ENCODE peak calls at places on chromosomes 13 and 19, in five cellular contexts. G, Z, H, J and K are unnamed samples. For H3K9me3, the result is how much of the 10 kb centered on the place peaks cover.

GRCh38 chr19:43444531-43445340 is 20.7 kb downstream of the LYPD3 start:
- DNase-seq in G (no peak), Z (no peak), H (no peak), J (no peak), K (no peak)

GRCh38 chr19:48400018-48400742 is 6.7 kb downstream of the GRIN2D start:
- DNase-seq in G (no peak), Z (peak), H (peak), J (peak), K (peak)

GRCh38 chr13:58991826-58992477 is 1171.8 kb downstream of the DIAPH3 start:
- DNase-seq in G (no peak), Z (no peak), H (no peak), J (no peak), K (no peak)

GRCh38 chr13:25249001-25249543 is 38.2 kb downstream of the MTMR6 start:
- DNase-seq in G (no peak), Z (no peak), H (no peak), J (no peak), K (no peak)

GRCh38 chr19:43839139-43839538 is 12.0 kb downstream of the ZNF283 start:
- DNase-seq in G (no peak), Z (no peak), H (no peak), J (no peak), K (no peak)

GRCh38 chr13:74153316-74153715 is 19.1 kb upstream of the KLF12 start:
- DNase-seq in G (no peak), Z (no peak), H (no peak), J (no peak), K (no peak)

GRCh38 chr13:86870388-86870966 is 800.7 kb upstream of the SLITRK5 start:
- DNase-seq in G (no peak), Z (no peak), H (no peak), J (peak), K (no peak)

GRCh38 chr19:7083076-7083956 is 13.8 kb downstream of the ZNF557 start:
- DNase-seq in G (no peak), Z (no peak), H (no peak), J (no peak), K (no peak)

GRCh38 chr13:66264976-66265375 is 965.2 kb downstream of the PCDH9 start:
- DNase-seq in G (no peak), Z (no peak), H (no peak), J (no peak), K (no peak)

GRCh38 chr13:70108276-70108845 is at the start of gene KLHL1:
- DNase-seq in G (no peak), Z (no peak), H (no peak), J (no peak), K (no peak)

GRCh38 chr19:50276370-50277063 is 52.7 kb downstream of the KCNC3 start:
- DNase-seq in G (no peak), Z (no peak), H (no peak), J (no peak), K (no peak)

GRCh38 chr13:91904597-91904996 is 506.2 kb downstream of the GPC5 start:
- DNase-seq in G (no peak), Z (no peak), H (no peak), J (no peak), K (no peak)

GRCh38 chr19:35978832-35979365 is 16.1 kb upstream of the SDHAF1 start:
- DNase-seq in G (no peak), Z (no peak), H (no peak), J (no peak), K (no peak)

GRCh38 chr19:35975608-35976214 is 19.3 kb upstream of the SDHAF1 start:
- DNase-seq in G (no peak), Z (no peak), H (no peak), J (no peak), K (no peak)

GRCh38 chr19:35973487-35973886 is 21.5 kb upstream of the SDHAF1 start:
- DNase-seq in G (no peak), Z (no peak), H (no peak), J (no peak), K (no peak)

GRCh38 chr19:35978271-35978670 is 16.7 kb upstream of the SDHAF1 start:
- DNase-seq in G (no peak), Z (no peak), H (no peak), J (no peak), K (no peak)

GRCh38 chr19:35977446-35978222 is 17.4 kb upstream of the SDHAF1 start:
- DNase-seq in G (no peak), Z (no peak), H (no peak), J (no peak), K (no peak)
- TF ChIP-seq CTCF in G (no peak), Z (no peak), H (no peak), J (no peak), K (no peak)

GRCh38 chr19:1789282-1790020 is 22.6 kb downstream of the ATP8B3 start:
- DNase-seq in G (no peak), Z (no peak), H (no peak), J (no peak), K (no peak)
- H3K9me3 ChIP-seq in G (under half), Z (under half), H (under half), J (under half), K (under half)

DNA sequence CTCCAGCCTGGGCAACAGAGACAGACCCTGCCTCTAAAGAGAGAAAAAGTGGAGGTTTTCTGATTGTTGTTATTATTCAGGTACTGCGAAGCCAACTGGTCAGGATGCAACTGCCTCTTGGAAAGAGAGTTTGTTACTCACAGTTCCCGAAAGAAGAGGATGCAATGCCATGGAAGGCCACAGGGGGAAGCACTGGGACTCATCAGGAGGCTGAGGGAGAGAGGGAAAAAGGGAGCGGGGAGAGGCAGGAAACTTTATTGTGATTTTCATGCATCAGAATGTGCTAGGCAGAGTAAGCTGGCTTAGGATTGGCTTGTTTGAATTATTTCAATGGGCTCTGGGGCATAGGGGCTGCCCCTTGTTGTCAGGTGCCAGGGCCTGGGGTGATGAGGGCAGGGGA is 27.6 kb downstream of the MYO9B start:
- DNase-seq in G (no peak), Z (peak), H (no peak), J (no peak), K (no peak)
- TF ChIP-seq CTCF in G (no peak), Z (peak), H (peak), J (no peak), K (peak)

DNA sequence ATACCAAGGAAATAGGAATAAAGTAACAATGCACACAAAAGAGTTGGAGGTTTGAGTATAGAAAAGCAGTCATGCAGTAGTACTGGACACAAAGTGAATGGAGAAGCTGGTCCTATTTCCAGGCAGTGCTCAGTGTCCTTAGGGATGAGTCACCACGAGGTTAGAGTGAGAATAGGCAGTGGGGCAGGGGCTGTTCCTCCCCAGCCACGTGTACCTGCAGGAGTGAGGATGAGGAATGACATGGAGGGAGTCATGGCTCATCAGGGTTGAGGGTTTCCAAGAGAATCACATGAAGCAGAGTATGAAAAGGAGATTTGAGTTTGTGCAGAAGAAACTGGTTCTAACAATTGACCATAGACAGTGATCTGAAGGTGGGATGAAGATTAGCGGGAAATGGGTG is 74.8 kb upstream of the ZNF835 start:
- DNase-seq in G (no peak), Z (no peak), H (no peak), J (no peak), K (no peak)
- H3K9me3 ChIP-seq in G (under half), Z (under half), H (under half), J (half or more), K (under half)

GRCh38 chr19:2922987-2923386 is 21.8 kb downstream of the ZNF77 start:
- DNase-seq in G (no peak), Z (no peak), H (no peak), J (no peak), K (no peak)
- TF ChIP-seq CTCF in G (no peak), Z (peak), H (no peak), J (no peak), K (no peak)

GRCh38 chr19:57088125-57088524 is 31.7 kb upstream of the USP29 start:
- DNase-seq in G (no peak), Z (no peak), H (no peak), J (no peak), K (no peak)
- H3K9me3 ChIP-seq in G (under half), Z (under half), H (under half), J (half or more), K (under half)

GRCh38 chr19:10701955-10702307 is 692 bp downstream of the QTRT1 start:
- DNase-seq in G (no peak), Z (peak), H (no peak), J (peak), K (no peak)
- TF ChIP-seq CTCF in G (no peak), Z (no peak), H (no peak), J (no peak), K (no peak)